ENCODE peak calls at places on chromosomes 4 and X, in seven cellular contexts. O is H1, K is HepG2, I is GM12878, Z is SK-N-SH, C is GM12891, H is K562. F is an unnamed sample.

GRCh38 chr4:107247738-107248137 is 211.6 kb upstream of the DKK2 start:
- DNase-seq in O (no peak), K (no peak), I (no peak), Z (no peak), C (no peak), H (no peak), F (no peak)

GRCh38 chr4:142264961-142265360 is 581.1 kb downstream of the INPP4B start:
- DNase-seq in O (no peak), K (no peak), I (no peak), Z (no peak), C (no peak), H (no peak), F (no peak)

GRCh38 chrX:44946771-44947170 is 73.8 kb downstream of the KDM6A start:
- DNase-seq in O (no peak), K (no peak), I (no peak), Z (no peak), C (no peak), H (no peak), F (no peak)

GRCh38 chr4:176363072-176363471 is 43.3 kb downstream of the SPCS3 start:
- DNase-seq in O (no peak), K (no peak), I (no peak), Z (no peak), C (no peak), H (no peak), F (no peak)

GRCh38 chr4:15031197-15031596 is 28.9 kb downstream of the CPEB2 start:
- DNase-seq in O (no peak), K (no peak), I (no peak), Z (no peak), C (no peak), H (no peak), F (no peak)

GRCh38 chrX:42020225-42020624 is 96.9 kb upstream of the CASK start:
- DNase-seq in O (no peak), K (no peak), I (no peak), Z (no peak), C (no peak), H (no peak), F (no peak)

GRCh38 chrX:118847676-118848075 is 24.1 kb downstream of the ZCCHC12 start:
- DNase-seq in O (no peak), K (peak), I (no peak), Z (peak), C (no peak), H (peak), F (no peak)

GRCh38 chrX:43661521-43662240 is 5.6 kb downstream of the MAOA start:
- DNase-seq in O (no peak), K (no peak), I (no peak), Z (no peak), C (no peak), H (no peak), F (no peak)

GRCh38 chr4:32226201-32226600 is 1506.0 kb downstream of the PCDH7 start:
- DNase-seq in O (no peak), K (no peak), I (no peak), Z (no peak), C (no peak), H (no peak), F (no peak)

GRCh38 chrX:1466971-1467561 is 14.4 kb upstream of the ASMTL start:
- DNase-seq in O (peak), K (no peak), I (no peak), Z (no peak), C (peak), H (no peak), F (peak)

GRCh38 chrX:107827137-107827831 is 1.6 kb downstream of the MID2 start:
- DNase-seq in O (no peak), K (no peak), I (no peak), Z (no peak), C (no peak), H (no peak), F (no peak)

GRCh38 chr4:53684448-53684847 is 93.2 kb upstream of the LNX1 start:
- DNase-seq in O (no peak), K (no peak), I (no peak), Z (no peak), C (no peak), H (no peak), F (no peak)

GRCh38 chr4:41176357-41176756 is 38.0 kb downstream of the APBB2 start:
- DNase-seq in O (no peak), K (peak), I (no peak), Z (no peak), C (no peak), H (no peak), F (no peak)

GRCh38 chr4:94530073-94530472 is 78.3 kb downstream of the PDLIM5 start:
- DNase-seq in O (no peak), K (no peak), I (no peak), Z (no peak), C (no peak), H (no peak), F (no peak)

GRCh38 chr4:99300934-99301333 is 10.1 kb upstream of the ADH1A start:
- DNase-seq in O (no peak), K (peak), I (no peak), Z (no peak), C (no peak), H (peak), F (no peak)

GRCh38 chr4:2837110-2837903 is 6.3 kb upstream of the ADD1 start:
- DNase-seq in O (peak), K (no peak), I (no peak), Z (peak), C (no peak), H (no peak), F (no peak)

GRCh38 chr4:24328300-24328699 is 256.1 kb downstream of the DHX15 start:
- DNase-seq in O (no peak), K (no peak), I (no peak), Z (no peak), C (no peak), H (no peak), F (no peak)

GRCh38 chrX:88170528-88170927 is 576.5 kb upstream of the CPXCR1 start:
- DNase-seq in O (no peak), K (peak), I (no peak), Z (no peak), C (no peak), H (no peak), F (no peak)

GRCh38 chr4:85901500-85901899 is 426.6 kb downstream of the ARHGAP24 start:
- DNase-seq in O (no peak), K (no peak), I (no peak), Z (no peak), C (no peak), H (no peak), F (no peak)
- TF ChIP-seq TAF1 in O (no peak), K (no peak), I (no peak), Z (no peak), C (no peak), H (no peak), F (no peak)

GRCh38 chrX:25029288-25029687 is 13.5 kb upstream of the ARX start:
- DNase-seq in O (no peak), K (no peak), I (no peak), Z (no peak), C (no peak), H (no peak), F (no peak)

GRCh38 chrX:25039036-25039435 is 23.3 kb upstream of the ARX start:
- DNase-seq in O (no peak), K (no peak), I (no peak), Z (no peak), C (no peak), H (no peak), F (no peak)

GRCh38 chrX:25034889-25035288 is 19.1 kb upstream of the ARX start:
- DNase-seq in O (no peak), K (peak), I (no peak), Z (no peak), C (no peak), H (no peak), F (no peak)
- TF ChIP-seq TAF1 in O (no peak), K (no peak), I (no peak), Z (no peak), C (no peak), H (no peak), F (no peak)

DNA sequence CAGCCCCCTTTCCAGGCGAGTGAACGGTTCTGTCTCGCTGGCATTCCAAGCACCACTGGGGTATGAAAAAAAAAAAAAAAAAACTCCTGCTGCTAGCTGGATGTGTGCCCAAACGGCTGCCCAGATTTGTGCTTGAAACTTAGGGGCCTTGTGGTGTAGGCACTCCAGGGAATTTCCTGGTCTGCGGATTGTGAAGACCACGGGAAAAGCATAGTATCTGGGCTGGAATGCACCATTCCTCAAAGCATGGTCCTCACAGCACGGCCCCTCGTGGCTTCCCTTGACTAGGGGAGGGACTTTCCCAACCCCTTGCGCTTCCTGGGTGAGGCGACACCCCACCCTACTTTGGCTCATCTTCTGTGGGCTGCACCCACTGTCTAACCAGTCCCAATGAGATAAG is 516.8 kb upstream of the FAM241A start:
- DNase-seq in O (no peak), K (no peak), I (no peak), Z (no peak), C (no peak), H (no peak), F (no peak)
- TF ChIP-seq TAF1 in O (no peak), K (no peak), I (no peak), Z (no peak), C (no peak), H (no peak), F (no peak)

GRCh38 chr4:87530868-87531267 is 1.7 kb upstream of the SPARCL1 start:
- DNase-seq in O (no peak), K (no peak), I (no peak), Z (no peak), C (no peak), H (no peak), F (no peak)
- TF ChIP-seq TAF1 in O (no peak), K (no peak), I (no peak), Z (no peak), C (no peak), H (no peak), F (no peak)

F was measured in GM12892.